ENCODE peak calls at places on chromosome 13, in five cellular contexts. F is activated T-helper 1 cell treated with anti-CD3 and anti-CD28 coated beads, Interleukin-12 subunit alpha, Interleukin-12 subunit beta, Interleukin-2, Interleukin-4 antibody, amounts not matched to agents 30 ng/mL and 10 ng/mL and 1 ng/mL, durations not matched to agents 14 hours and 24 hours and 36 hours; K is glutamatergic neuron; U is NCI-H2081; W is activated naive CD4-positive, alpha-beta T cell. Y is an unnamed sample.
A peak's percentile ranks its signal among the peaks of the same experiment; 100 is the strongest.

GRCh38 chr13:23654111-23655110 is 84.2 kb downstream of the TNFRSF19 start:
- DNase-seq in U (no peak), F (no peak), K (no peak), W (no peak), Y (no peak)

GRCh38 chr13:48146122-48146521 is 51.2 kb upstream of the MED4 start:
- DNase-seq in U (no peak), K (no peak), W (no peak), F (no peak), Y (no peak)

GRCh38 chr13:111390522-111391270 is 70.3 kb downstream of the TEX29 start:
- DNase-seq in W (no peak), F (no peak), K (peak; percentile 9), U (no peak), Y (no peak)

GRCh38 chr13:50990540-50991506 is 81.2 kb downstream of the RNASEH2B start:
- DNase-seq in F (no peak), U (peak; percentile 76), K (peak; percentile 67), W (no peak), Y (no peak)

GRCh38 chr13:40275636-40276035 is 390.8 kb downstream of the FOXO1 start:
- DNase-seq in W (no peak), K (no peak), U (no peak), F (no peak), Y (no peak)

GRCh38 chr13:41974262-41974900 is 13.5 kb upstream of the VWA8 start:
- DNase-seq in U (no peak), K (no peak), W (no peak), F (no peak), Y (no peak)

GRCh38 chr13:110047511-110047910 is 259.4 kb downstream of the COL4A1 start:
- DNase-seq in U (peak; percentile 11), F (no peak), K (no peak), W (no peak), Y (no peak)

GRCh38 chr13:51785592-51786424 is 18.2 kb downstream of the DHRS12 start:
- DNase-seq in W (no peak), F (no peak), U (peak; percentile 49), K (peak; percentile 83), Y (no peak)

GRCh38 chr13:63190742-63191141 is 1775.1 kb upstream of the PCDH20 start:
- DNase-seq in K (no peak), U (no peak), W (no peak), F (no peak), Y (no peak)

GRCh38 chr13:99955747-99956472 is 15.7 kb downstream of the ZIC5 start:
- DNase-seq in F (no peak), W (no peak), U (no peak), K (no peak), Y (no peak)

GRCh38 chr13:75072368-75072767 is 409.6 kb downstream of the TBC1D4 start:
- DNase-seq in F (no peak), U (no peak), K (no peak), W (no peak), Y (no peak)

GRCh38 chr13:51618626-51619025 is 34.4 kb downstream of the WDFY2 start:
- DNase-seq in F (no peak), W (no peak), U (no peak), K (no peak), Y (no peak)

GRCh38 chr13:27830010-27830409 is 37.7 kb downstream of the GSX1 start:
- DNase-seq in F (peak; percentile 49), U (peak; percentile 20), K (peak; percentile 80), W (peak; percentile 22), Y (peak; percentile 18)

GRCh38 chr13:30762643-30763042 is 27.3 kb downstream of the ALOX5AP start:
- DNase-seq in K (no peak), W (no peak), F (no peak), U (no peak), Y (no peak)

GRCh38 chr13:113411216-113412023 is 41.9 kb downstream of the ADPRHL1 start:
- DNase-seq in K (no peak), F (no peak), U (no peak), W (no peak), Y (no peak)

GRCh38 chr13:73057284-73058025 is 1.4 kb upstream of the KLF5 start:
- DNase-seq in F (no peak), U (no peak), W (no peak), K (no peak), Y (no peak)

GRCh38 chr13:37473035-37473434 is 125.5 kb downstream of the POSTN start:
- DNase-seq in F (no peak), K (no peak), W (no peak), U (no peak), Y (no peak)

GRCh38 chr13:74825170-74825948 is 656.6 kb downstream of the TBC1D4 start:
- DNase-seq in W (no peak), U (no peak), K (no peak), F (no peak), Y (no peak)

GRCh38 chr13:39119422-39119821 is 81.2 kb downstream of the NHLRC3 start:
- DNase-seq in K (no peak), F (no peak), U (no peak), W (no peak), Y (no peak)

GRCh38 chr13:94702181-94703041 is 9.9 kb downstream of the SOX21 start:
- DNase-seq in U (no peak), W (no peak), F (no peak), K (peak; percentile 16), Y (no peak)

GRCh38 chr13:102277286-102277685 is 124.6 kb downstream of the FGF14 start:
- DNase-seq in W (no peak), F (no peak), U (no peak), K (no peak), Y (no peak)

GRCh38 chr13:111216166-111216960 is 101.3 kb downstream of the ARHGEF7 start:
- DNase-seq in K (peak; percentile 81), F (no peak), U (peak; percentile 5), W (no peak), Y (no peak)

GRCh38 chr13:50951366-50951765 is 41.8 kb downstream of the RNASEH2B start:
- DNase-seq in U (no peak), K (no peak), W (no peak), F (no peak), Y (no peak)

GRCh38 chr13:49300716-49301589 is 53.2 kb downstream of the CDADC1 start:
- DNase-seq in F (peak; percentile 61), K (no peak), U (peak; percentile 64), W (peak; percentile 11), Y (peak; percentile 34)

GRCh38 chr13:111323549-111323948 is 3.1 kb downstream of the TEX29 start:
- DNase-seq in K (no peak), F (no peak), U (no peak), W (no peak), Y (no peak)

GRCh38 chr13:82436099-82436585 is 1446.1 kb downstream of the SLITRK1 start:
- DNase-seq in W (no peak), F (no peak), U (no peak), K (no peak), Y (no peak)

Y was measured in KG1.